ENCODE peak calls at places on chromosome 22, in four cellular contexts. S is K562, T is GM12878, L is HepG2. N is an unnamed sample.

GRCh38 chr22:24117942-24118341 is 63.3 kb upstream of the SUSD2 start:
- DNase-seq in S (peak; percentile 25), T (no peak), L (no peak), N (peak; percentile 41)

GRCh38 chr22:48743601-48744282 is 1083.9 kb downstream of the BRD1 start:
- DNase-seq in L (no peak), T (no peak), S (no peak), N (no peak)

GRCh38 chr22:25403284-25403606 is 161.2 kb upstream of the GRK3 start:
- DNase-seq in S (no peak), T (no peak), L (no peak), N (no peak)

GRCh38 chr22:44710474-44711235 is 8.7 kb downstream of the PRR5 start:
- DNase-seq in L (no peak), S (peak; percentile 34), T (no peak), N (no peak)

GRCh38 chr22:34236527-34236926 is 316.3 kb upstream of the LARGE1 start:
- DNase-seq in L (no peak), S (no peak), T (no peak), N (no peak)

GRCh38 chr22:19847345-19847632 is 7.4 kb downstream of the GNB1L start:
- DNase-seq in L (no peak), S (no peak), T (no peak), N (no peak)

GRCh38 chr22:35072939-35073338 is 7.0 kb downstream of the ISX start:
- DNase-seq in S (no peak), L (no peak), T (no peak), N (no peak)

GRCh38 chr22:48340727-48341709 is 1486.7 kb downstream of the BRD1 start:
- DNase-seq in T (no peak), S (no peak), L (no peak), N (no peak)

GRCh38 chr22:31556627-31557203 is 60.4 kb downstream of the SFI1 start:
- DNase-seq in L (peak; percentile 45), S (no peak), T (no peak), N (peak; percentile 61)

GRCh38 chr22:19040581-19041402 is 81.4 kb downstream of the DGCR2 start:
- DNase-seq in L (no peak), S (no peak), T (no peak), N (no peak)

GRCh38 chr22:29788339-29789279 is 21.4 kb downstream of the UQCR10 start:
- DNase-seq in L (no peak), S (no peak), T (no peak), N (no peak)

GRCh38 chr22:30435674-30436126 is 10.1 kb downstream of the MTFP1 start:
- DNase-seq in L (no peak), S (peak; percentile 28), T (no peak), N (no peak)

GRCh38 chr22:48239461-48240164 is 1477.2 kb downstream of the TBC1D22A start:
- DNase-seq in L (no peak), T (no peak), S (no peak), N (no peak)

GRCh38 chr22:34885852-34886251 is 180.1 kb upstream of the ISX start:
- DNase-seq in S (no peak), T (no peak), L (no peak), N (no peak)

GRCh38 chr22:44181033-44181911 is 547 bp downstream of the PARVG start:
- DNase-seq in S (no peak), L (no peak), T (no peak), N (no peak)

GRCh38 chr22:32823024-32823730 is 21.7 kb downstream of the TIMP3 start:
- DNase-seq in L (peak; percentile 62), T (no peak), S (peak; percentile 48), N (peak; percentile 70)

GRCh38 chr22:45125198-45125597 is 38.5 kb upstream of the NUP50 start:
- DNase-seq in L (no peak), T (no peak), S (no peak), N (no peak)

GRCh38 chr22:19848298-19849224 is 6.1 kb downstream of the GNB1L start:
- DNase-seq in S (peak; percentile 82), L (no peak), T (no peak), N (peak; percentile 8)

GRCh38 chr22:32650553-32651345 is 150.8 kb upstream of the TIMP3 start:
- DNase-seq in L (no peak), T (no peak), S (peak; percentile 14), N (no peak)

GRCh38 chr22:32475428-32476010 is 908 bp downstream of the FBXO7 start:
- DNase-seq in T (no peak), L (no peak), S (no peak), N (peak; percentile 33)

GRCh38 chr22:20211997-20212753 is 55.9 kb downstream of the RTN4R start:
- DNase-seq in S (peak; percentile 99), L (no peak), T (no peak), N (no peak)

GRCh38 chr22:29727248-29727551 is 7.4 kb downstream of the CABP7 start:
- DNase-seq in T (no peak), L (peak; percentile 33), S (peak; percentile 87), N (peak; percentile 73)

GRCh38 chr22:29784451-29785361 is 17.5 kb downstream of the UQCR10 start:
- DNase-seq in T (no peak), S (no peak), L (peak; percentile 38), N (no peak)

GRCh38 chr22:45007946-45008852 is 1.6 kb downstream of the PHF21B start:
- DNase-seq in T (no peak), S (peak; percentile 23), L (no peak), N (no peak)

GRCh38 chr22:41619979-41620645 is 731 bp downstream of the DESI1 start:
- DNase-seq in L (peak; percentile 49), T (no peak), S (no peak), N (peak; percentile 44)

GRCh38 chr22:47736166-47737034 is 974.0 kb downstream of the TBC1D22A start:
- DNase-seq in S (no peak), L (no peak), T (no peak), N (no peak)

GRCh38 chr22:38260760-38261477 is 11.9 kb downstream of the TMEM184B start:
- DNase-seq in T (no peak), L (peak; percentile 61), S (no peak), N (no peak)
- TF ChIP-seq BHLHE40 in T (no peak), L (no peak), S (no peak), N (no peak)

GRCh38 chr22:36087784-36088183 is 59.2 kb upstream of the RBFOX2 start:
- DNase-seq in T (no peak), L (no peak), S (no peak), N (no peak)
- TF ChIP-seq SP1 in T (no peak), L (no peak), S (no peak), N (no peak)

DNA sequence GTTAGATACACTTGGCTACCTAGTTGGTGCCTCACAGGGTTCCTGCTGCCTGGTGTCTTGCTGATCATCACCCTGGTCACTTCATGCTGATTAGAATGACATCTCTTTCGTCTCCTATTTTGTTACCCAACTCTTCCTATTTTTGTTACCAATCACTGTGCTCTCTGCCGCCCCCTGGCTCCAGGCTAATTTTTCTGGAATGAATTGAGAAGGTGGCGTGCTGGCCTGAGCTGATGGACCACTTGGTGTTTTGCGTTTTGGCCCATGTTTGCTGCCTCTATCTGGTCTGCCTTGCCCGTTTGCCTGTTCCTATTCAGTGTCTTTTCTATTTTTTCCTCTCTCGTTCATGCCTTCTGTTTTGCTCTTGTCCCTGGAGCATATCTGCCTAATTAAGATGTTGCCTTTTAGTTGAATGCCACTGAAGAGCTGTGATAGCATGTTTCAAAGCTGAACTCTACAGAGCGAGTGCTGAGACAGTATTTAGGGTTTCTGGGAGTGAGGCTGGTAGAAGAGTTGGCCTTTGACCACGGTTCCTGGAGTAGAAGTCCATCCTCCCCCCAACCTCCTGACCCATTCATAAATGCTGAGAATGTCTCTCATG is 5.9 kb upstream of the ATF4 start:
- DNase-seq in S (no peak), T (no peak), L (no peak), N (peak; percentile 47)
- TF ChIP-seq FOXM1 in S (no peak), T (no peak), L (no peak), N (no peak)

DNA sequence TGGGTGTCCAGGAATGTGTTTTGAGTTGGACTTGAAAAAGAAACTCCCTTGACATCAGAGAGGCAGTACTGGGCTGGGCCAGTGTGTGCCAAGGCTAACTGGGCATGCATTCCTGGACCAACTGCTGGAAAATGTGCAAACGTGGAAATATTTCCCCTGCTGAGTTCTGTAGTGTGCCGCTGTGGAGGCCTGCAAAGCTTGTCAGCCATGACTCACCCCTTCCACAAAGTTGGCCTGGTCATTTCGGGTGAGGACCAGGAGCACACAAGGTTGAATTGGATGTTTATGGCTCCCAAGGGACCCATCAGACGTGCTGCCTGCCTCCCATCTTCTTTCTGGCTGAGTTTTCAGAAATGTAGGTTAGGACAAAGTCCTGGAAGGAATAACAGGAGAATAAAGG is 513.1 kb downstream of the MIAT start:
- DNase-seq in L (no peak), T (no peak), S (no peak), N (no peak)
- TF ChIP-seq BHLHE40 in L (no peak), T (no peak), S (no peak), N (no peak)

DNA sequence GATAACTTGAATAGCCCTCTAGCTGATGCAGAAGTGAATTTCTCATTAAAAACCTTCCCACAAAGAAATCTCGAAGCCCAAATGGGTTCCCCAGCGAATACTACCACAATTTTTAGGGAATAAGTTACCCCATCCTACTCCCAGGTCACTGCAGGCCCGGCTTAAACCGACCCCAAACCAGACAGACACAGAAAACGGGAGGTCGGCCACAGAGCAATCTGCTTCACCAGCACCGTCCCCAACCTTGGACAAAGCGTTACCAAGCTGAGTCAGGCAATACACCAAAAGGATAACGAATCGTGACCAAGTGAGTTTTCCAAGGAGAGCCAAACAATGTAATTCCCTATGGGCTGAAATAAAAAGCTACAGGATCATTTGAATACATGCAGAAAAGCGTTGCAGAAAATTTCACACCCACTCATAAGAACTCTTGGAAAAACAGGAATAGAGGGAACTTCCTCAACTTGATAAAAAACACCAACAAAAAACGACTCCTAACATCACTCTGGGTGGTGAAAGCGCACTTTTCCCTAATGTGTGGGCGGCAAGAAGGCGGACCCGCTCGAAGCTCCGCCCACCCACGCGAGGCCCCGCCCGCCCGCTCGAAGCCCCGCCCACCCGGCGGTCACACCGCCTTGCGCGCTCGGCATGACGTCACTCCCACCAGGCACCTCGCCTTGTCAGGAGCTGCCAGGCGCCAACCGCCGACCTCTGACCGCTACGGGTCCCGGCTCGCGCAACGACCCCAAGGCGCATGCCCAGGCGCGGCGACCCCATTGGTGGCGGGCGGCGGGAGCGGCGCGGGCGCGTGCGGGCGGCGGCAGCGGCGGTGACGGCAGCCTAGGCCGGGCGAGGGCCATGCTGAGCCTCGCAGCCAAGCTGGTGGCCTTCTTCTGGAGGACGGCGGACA is at the start of gene MOV10L1:
- DNase-seq in T (no peak), S (peak; percentile 62), L (no peak), N (no peak)
- TF ChIP-seq SP1 in T (no peak), S (no peak), L (no peak), N (no peak)

DNA sequence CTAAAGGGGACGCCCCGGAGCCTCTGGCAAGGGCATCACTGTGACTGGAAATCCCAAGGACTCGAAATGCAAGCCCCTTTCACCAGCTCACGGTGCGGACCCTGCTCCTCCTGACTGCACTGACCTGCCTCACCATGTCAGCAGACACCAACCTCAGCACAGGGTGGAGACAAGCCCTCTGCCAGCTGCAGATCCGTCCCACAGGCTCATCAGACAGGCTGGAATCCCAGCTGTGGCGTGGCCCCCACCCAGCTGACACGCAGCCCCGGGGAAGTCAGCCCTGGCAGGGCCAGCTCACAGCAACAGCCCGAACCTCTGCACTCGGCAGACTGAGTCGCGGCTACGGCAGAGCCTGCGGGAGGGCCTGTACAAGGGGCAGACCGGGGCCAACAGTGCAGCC is 36.8 kb downstream of the BRD1 start:
- DNase-seq in T (no peak), S (no peak), L (no peak), N (no peak)
- TF ChIP-seq FOXM1 in T (no peak), S (no peak), L (no peak), N (no peak)